ENCODE peak calls at places on chromosome 2, in five cellular contexts. O is GM23338, F is K562, V is A549, D is HepG2. X is an unnamed sample.

GRCh38 chr2:197972017-197972416 is 167.6 kb downstream of the PLCL1 start:
- DNase-seq in F (no peak), D (no peak), V (no peak), O (no peak), X (no peak)

GRCh38 chr2:23412556-23413155 is 27.7 kb downstream of the KLHL29 start:
- DNase-seq in V (no peak), O (no peak), F (no peak), D (no peak), X (no peak)

GRCh38 chr2:137178955-137179377 is 413.6 kb downstream of the THSD7B start:
- DNase-seq in O (no peak), D (no peak), V (no peak), F (no peak), X (peak; percentile 9)

GRCh38 chr2:202299712-202300111 is 34.1 kb downstream of the NOP58 start:
- DNase-seq in D (no peak), F (no peak), O (no peak), V (no peak), X (peak; percentile 30)

GRCh38 chr2:14408695-14409094 is 223.8 kb upstream of the LRATD1 start:
- DNase-seq in F (no peak), D (no peak), V (no peak), O (no peak), X (no peak)

GRCh38 chr2:217816396-217816869 is 186.4 kb downstream of the TNS1 start:
- DNase-seq in V (no peak), O (no peak), F (no peak), D (no peak), X (no peak)

GRCh38 chr2:8575011-8575750 is 106.7 kb upstream of the ID2 start:
- DNase-seq in V (no peak), F (no peak), O (no peak), D (peak; percentile 44), X (no peak)

GRCh38 chr2:169964740-169965139 is 137.5 kb downstream of the UBR3 start:
- DNase-seq in D (no peak), O (no peak), F (no peak), V (no peak), X (no peak)

GRCh38 chr2:224359569-224359968 is 42.3 kb downstream of the FAM124B start:
- DNase-seq in O (peak; percentile 75), F (peak; percentile 21), V (no peak), D (peak; percentile 16), X (no peak)

GRCh38 chr2:18993756-18994155 is 364.7 kb downstream of the OSR1 start:
- DNase-seq in V (no peak), O (no peak), D (no peak), F (no peak), X (no peak)

GRCh38 chr2:60652822-60653315 is 99.4 kb upstream of the BCL11A start:
- DNase-seq in V (no peak), O (no peak), D (no peak), F (no peak), X (no peak)

GRCh38 chr2:67845557-67846114 is 217.2 kb downstream of the C1D start:
- DNase-seq in D (no peak), F (no peak), O (no peak), V (no peak), X (no peak)

GRCh38 chr2:24635181-24635580 is 144.1 kb downstream of the NCOA1 start:
- DNase-seq in D (no peak), O (no peak), V (no peak), F (no peak), X (no peak)

GRCh38 chr2:34738691-34739090 is 1139.6 kb upstream of the FAM98A start:
- DNase-seq in D (no peak), F (no peak), V (no peak), O (peak; percentile 66), X (no peak)

GRCh38 chr2:206150631-206151030 is 8.6 kb downstream of the NDUFS1 start:
- DNase-seq in D (no peak), F (no peak), V (no peak), O (no peak), X (no peak)

GRCh38 chr2:67485431-67485830 is 88.3 kb downstream of the ETAA1 start:
- DNase-seq in O (peak; percentile 6), V (no peak), D (no peak), F (no peak), X (no peak)

GRCh38 chr2:605674-606608 is 71.3 kb downstream of the TMEM18 start:
- DNase-seq in O (no peak), D (no peak), F (no peak), V (no peak), X (no peak)

GRCh38 chr2:241566468-241566867 is 7.9 kb downstream of the BOK start:
- DNase-seq in O (no peak), V (no peak), D (no peak), F (no peak), X (no peak)

GRCh38 chr2:64359892-64360657 is 93.9 kb upstream of the LGALSL start:
- DNase-seq in D (peak; percentile 13), O (peak; percentile 34), F (peak; percentile 31), V (peak; percentile 82), X (no peak)

GRCh38 chr2:57497489-57498096 is 549.0 kb upstream of the VRK2 start:
- DNase-seq in O (peak; percentile 82), V (peak; percentile 16), D (peak; percentile 50), F (peak; percentile 23), X (peak; percentile 4)

GRCh38 chr2:143205106-143205764 is 76.0 kb downstream of the ARHGAP15 start:
- DNase-seq in V (no peak), F (no peak), O (peak; percentile 30), D (peak; percentile 23), X (no peak)

GRCh38 chr2:83665894-83666293 is 793.2 kb downstream of the SUCLG1 start:
- DNase-seq in D (peak; percentile 18), F (no peak), V (peak; percentile 0), O (no peak), X (no peak)

GRCh38 chr2:2848621-2849443 is 517.8 kb upstream of the MYT1L start:
- DNase-seq in D (no peak), O (no peak), F (no peak), V (no peak), X (no peak)

GRCh38 chr2:100246163-100247145 is 75.8 kb downstream of the LONRF2 start:
- DNase-seq in D (peak; percentile 27), O (peak; percentile 77), F (peak; percentile 64), V (peak; percentile 43), X (no peak)

GRCh38 chr2:235468978-235469694 is 24.7 kb upstream of the AGAP1 start:
- DNase-seq in O (peak; percentile 22), D (no peak), V (peak; percentile 78), F (no peak), X (no peak)

GRCh38 chr2:223457301-223457700 is 144.9 kb downstream of the SCG2 start:
- DNase-seq in D (no peak), F (no peak), O (no peak), V (no peak), X (no peak)

GRCh38 chr2:123380536-123380935 is 644.6 kb upstream of the CNTNAP5 start:
- DNase-seq in O (no peak), V (no peak), F (no peak), D (no peak), X (no peak)

GRCh38 chr2:131125195-131125757 is 20.1 kb downstream of the PLEKHB2 start:
- DNase-seq in V (no peak), D (peak; percentile 16), O (no peak), F (no peak), X (no peak)

GRCh38 chr2:25276569-25277465 is 64.9 kb downstream of the DNMT3A start:
- DNase-seq in F (peak; percentile 71), O (peak; percentile 85), V (peak; percentile 26), D (no peak), X (no peak)

GRCh38 chr2:241560883-241561474 is 2.4 kb downstream of the BOK start:
- DNase-seq in D (no peak), F (no peak), O (no peak), V (no peak), X (no peak)

GRCh38 chr2:198314559-198315153 is 510.3 kb downstream of the PLCL1 start:
- DNase-seq in D (peak; percentile 39), O (peak; percentile 75), F (no peak), V (no peak), X (peak; percentile 4)

GRCh38 chr2:3595985-3596384 is 1.1 kb downstream of the COLEC11 start:
- DNase-seq in F (no peak), V (no peak), O (no peak), D (no peak), X (no peak)

GRCh38 chr2:203328735-203329549 is 748 bp downstream of the ABI2 start:
- DNase-seq in D (peak; percentile 20), O (peak; percentile 72), F (peak; percentile 53), V (peak; percentile 36), X (no peak)

GRCh38 chr2:1863861-1864260 is 119.5 kb upstream of the PXDN start:
- DNase-seq in D (no peak), O (no peak), F (no peak), V (no peak), X (no peak)

GRCh38 chr2:95074663-95075439 is 46.8 kb downstream of the MRPS5 start:
- DNase-seq in F (no peak), O (no peak), D (no peak), V (no peak), X (no peak)

GRCh38 chr2:95071856-95072255 is 46.3 kb downstream of the MAL start:
- DNase-seq in O (no peak), D (no peak), F (no peak), V (no peak), X (no peak)

GRCh38 chr2:95072424-95072823 is 46.9 kb downstream of the MAL start:
- DNase-seq in F (no peak), V (no peak), D (no peak), O (no peak), X (no peak)

GRCh38 chr2:95075440-95075885 is 46.1 kb downstream of the MRPS5 start:
- DNase-seq in D (no peak), V (no peak), O (no peak), F (no peak), X (no peak)

GRCh38 chr2:95073856-95074662 is 47.5 kb downstream of the MRPS5 start:
- DNase-seq in O (no peak), V (no peak), D (no peak), F (no peak), X (no peak)
- TF ChIP-seq JUNB in O (no peak), V (no peak), D (no peak), F (no peak), X (no peak)

GRCh38 chr2:178403671-178404379 is 47.1 kb downstream of the PRKRA start:
- DNase-seq in O (no peak), V (no peak), F (no peak), D (no peak), X (peak; percentile 43)
- TF ChIP-seq JUNB in O (no peak), V (no peak), F (no peak), D (no peak), X (no peak)

GRCh38 chr2:240431276-240431662 is 4.2 kb upstream of the GPC1 start:
- DNase-seq in O (no peak), V (no peak), F (no peak), D (no peak), X (no peak)

GRCh38 chr2:240430595-240430994 is 4.9 kb upstream of the GPC1 start:
- DNase-seq in O (no peak), V (no peak), D (no peak), F (no peak), X (no peak)

GRCh38 chr2:240429341-240429871 is 6.1 kb upstream of the GPC1 start:
- DNase-seq in O (no peak), V (no peak), F (no peak), D (no peak), X (no peak)

GRCh38 chr2:240428245-240428644 is 7.2 kb upstream of the GPC1 start:
- DNase-seq in D (no peak), O (no peak), V (no peak), F (no peak), X (no peak)

GRCh38 chr2:240429872-240430491 is 5.5 kb upstream of the GPC1 start:
- DNase-seq in D (peak; percentile 45), O (no peak), F (no peak), V (no peak), X (no peak)
- TF ChIP-seq JUNB in D (no peak), O (no peak), F (no peak), V (no peak), X (no peak)

GRCh38 chr2:120435671-120436459 is 89.9 kb downstream of the INHBB start:
- DNase-seq in V (no peak), O (no peak), D (no peak), F (no peak), X (no peak)
- TF ChIP-seq JUNB in V (no peak), O (no peak), D (no peak), F (no peak), X (no peak)

X was measured in GM12878.